ENCODE peak calls at places on chromosomes 4 and X, in six cellular contexts. O, L, W, F, S and H are unnamed samples.

GRCh38 chr4:181650033-181650825 is 593.0 kb upstream of the TENM3 start:
- DNase-seq in O (no peak), L (no peak), W (no peak), F (no peak), S (no peak), H (no peak)

GRCh38 chr4:94880976-94881375 is 123.2 kb downstream of the BMPR1B start:
- DNase-seq in O (no peak), L (no peak), W (no peak), F (no peak), S (no peak), H (no peak)

GRCh38 chrX:44570524-44570923 is 27.9 kb upstream of the FUNDC1 start:
- DNase-seq in O (no peak), L (no peak), W (peak), F (no peak), S (no peak), H (no peak)

GRCh38 chr4:47913858-47914218 is 545 bp downstream of the NFXL1 start:
- DNase-seq in O (no peak), L (peak), W (peak), F (peak), S (peak), H (peak)

GRCh38 chr4:186037692-186038658 is 31.0 kb upstream of the TLR3 start:
- DNase-seq in O (peak), L (peak), W (peak), F (peak), S (no peak), H (no peak)

GRCh38 chrX:13131511-13132137 is 87.2 kb upstream of the FAM9C start:
- DNase-seq in O (no peak), L (no peak), W (peak), F (peak), S (peak), H (no peak)

GRCh38 chr4:46844325-46844917 is 64.6 kb downstream of the COX7B2 start:
- DNase-seq in O (no peak), L (peak), W (peak), F (peak), S (no peak), H (no peak)

GRCh38 chr4:149409186-149410056 is 406.2 kb downstream of the IQCM start:
- DNase-seq in O (peak), L (peak), W (peak), F (no peak), S (no peak), H (no peak)

GRCh38 chr4:121370729-121371325 is 10.0 kb downstream of the QRFPR start:
- DNase-seq in O (no peak), L (no peak), W (peak), F (peak), S (no peak), H (no peak)

GRCh38 chr4:128823025-128823661 is 13.6 kb downstream of the JADE1 start:
- DNase-seq in O (peak), L (peak), W (peak), F (no peak), S (no peak), H (no peak)

GRCh38 chr4:112523008-112523440 is 7.0 kb upstream of the NEUROG2 start:
- DNase-seq in O (no peak), L (no peak), W (peak), F (peak), S (no peak), H (no peak)

GRCh38 chrX:111719426-111720210 is 38.6 kb downstream of the ALG13 start:
- DNase-seq in O (no peak), L (no peak), W (no peak), F (no peak), S (no peak), H (no peak)

GRCh38 chr4:188971125-188971524 is 831.9 kb downstream of the TRIML1 start:
- DNase-seq in O (no peak), L (no peak), W (peak), F (no peak), S (no peak), H (no peak)

GRCh38 chrX:131792789-131793462 is 230.2 kb upstream of the STK26 start:
- DNase-seq in O (no peak), L (peak), W (peak), F (peak), S (no peak), H (no peak)

GRCh38 chrX:65607070-65607742 is 60.2 kb upstream of the MSN start:
- DNase-seq in O (no peak), L (no peak), W (peak), F (peak), S (no peak), H (peak)

GRCh38 chr4:10035130-10035529 is 13.8 kb upstream of the SLC2A9 start:
- DNase-seq in O (no peak), L (no peak), W (no peak), F (no peak), S (no peak), H (no peak)

GRCh38 chr4:152920768-152921167 is 15.4 kb upstream of the FHDC1 start:
- DNase-seq in O (no peak), L (no peak), W (peak), F (no peak), S (no peak), H (no peak)

GRCh38 chrX:101659601-101660063 is at the start of gene ARMCX2:
- DNase-seq in O (no peak), L (no peak), W (no peak), F (peak), S (peak), H (no peak)

GRCh38 chr4:33482773-33483172 is 2761.5 kb downstream of the ARAP2 start:
- DNase-seq in O (no peak), L (no peak), W (no peak), F (no peak), S (no peak), H (no peak)

GRCh38 chr4:143433231-143433630 is 80.3 kb upstream of the SMARCA5 start:
- DNase-seq in O (no peak), L (no peak), W (no peak), F (no peak), S (no peak), H (no peak)

GRCh38 chr4:128536746-128537145 is 249.1 kb upstream of the PGRMC2 start:
- DNase-seq in O (no peak), L (no peak), W (no peak), F (no peak), S (no peak), H (no peak)

GRCh38 chrX:88425739-88426138 is 321.3 kb upstream of the CPXCR1 start:
- DNase-seq in O (no peak), L (no peak), W (no peak), F (no peak), S (no peak), H (no peak)

GRCh38 chr4:184769285-184769825 is 35.5 kb upstream of the CENPU start:
- DNase-seq in O (no peak), L (no peak), W (no peak), F (no peak), S (no peak), H (no peak)

GRCh38 chr4:7821245-7822165 is 118.2 kb downstream of the AFAP1 start:
- DNase-seq in O (no peak), L (no peak), W (no peak), F (no peak), S (no peak), H (no peak)

GRCh38 chr4:188822698-188823097 is 683.5 kb downstream of the TRIML1 start:
- DNase-seq in O (no peak), L (peak), W (peak), F (no peak), S (no peak), H (no peak)

GRCh38 chr4:108240356-108240755 is 71.6 kb upstream of the LEF1 start:
- DNase-seq in O (no peak), L (no peak), W (peak), F (no peak), S (no peak), H (no peak)

GRCh38 chr4:89026542-89026941 is 30.4 kb downstream of the FAM13A start:
- DNase-seq in O (no peak), L (no peak), W (no peak), F (no peak), S (no peak), H (no peak)

GRCh38 chr4:139144161-139144859 is 32.7 kb downstream of the ELF2 start:
- DNase-seq in O (no peak), L (no peak), W (peak), F (no peak), S (peak), H (no peak)

GRCh38 chr4:156971623-156972369 is at the start of gene PDGFC:
- DNase-seq in O (no peak), L (peak), W (peak), F (no peak), S (peak), H (peak)

GRCh38 chrX:32673193-32673592 is 538.2 kb downstream of the DMD start:
- DNase-seq in O (no peak), L (no peak), W (no peak), F (peak), S (no peak), H (no peak)

GRCh38 chr4:136306361-136306760 is 1225.9 kb downstream of the PCDH18 start:
- DNase-seq in O (no peak), L (no peak), W (no peak), F (no peak), S (no peak), H (no peak)

GRCh38 chrX:22686138-22686541 is 313.6 kb upstream of the DDX53 start:
- DNase-seq in O (no peak), L (no peak), W (no peak), F (no peak), S (no peak), H (peak)

GRCh38 chr4:25484243-25484721 is 107.2 kb downstream of the ANAPC4 start:
- DNase-seq in O (no peak), L (no peak), W (peak), F (no peak), S (no peak), H (no peak)

GRCh38 chr4:11691236-11691635 is 262.5 kb upstream of the HS3ST1 start:
- DNase-seq in O (no peak), L (no peak), W (no peak), F (no peak), S (no peak), H (no peak)

GRCh38 chr4:11693693-11694092 is 265.0 kb upstream of the HS3ST1 start:
- DNase-seq in O (no peak), L (no peak), W (no peak), F (no peak), S (no peak), H (no peak)

GRCh38 chr4:11685481-11685880 is 256.8 kb upstream of the HS3ST1 start:
- DNase-seq in O (no peak), L (no peak), W (no peak), F (no peak), S (no peak), H (no peak)

GRCh38 chr4:11687727-11688126 is 259.0 kb upstream of the HS3ST1 start:
- DNase-seq in O (no peak), L (no peak), W (no peak), F (no peak), S (no peak), H (no peak)
- TF ChIP-seq CTCF in O (no peak), L (no peak), W (no peak), F (no peak), S (no peak), H (no peak)

GRCh38 chr4:53656421-53656981 is 65.2 kb upstream of the LNX1 start:
- DNase-seq in O (peak), L (no peak), W (no peak), F (no peak), S (no peak), H (no peak)
- TF ChIP-seq CTCF in O (peak), L (no peak), W (peak), F (no peak), S (peak), H (peak)

GRCh38 chrX:39016551-39016950 is 215.3 kb downstream of the MID1IP1 start:
- DNase-seq in O (no peak), L (no peak), W (no peak), F (no peak), S (no peak), H (no peak)

GRCh38 chrX:39018526-39018925 is 217.3 kb downstream of the MID1IP1 start:
- DNase-seq in O (no peak), L (no peak), W (no peak), F (no peak), S (no peak), H (no peak)

GRCh38 chrX:39017716-39018115 is 216.5 kb downstream of the MID1IP1 start:
- DNase-seq in O (no peak), L (no peak), W (no peak), F (no peak), S (no peak), H (no peak)

GRCh38 chrX:39020051-39020669 is 218.9 kb downstream of the MID1IP1 start:
- DNase-seq in O (no peak), L (no peak), W (no peak), F (no peak), S (peak), H (no peak)

DNA sequence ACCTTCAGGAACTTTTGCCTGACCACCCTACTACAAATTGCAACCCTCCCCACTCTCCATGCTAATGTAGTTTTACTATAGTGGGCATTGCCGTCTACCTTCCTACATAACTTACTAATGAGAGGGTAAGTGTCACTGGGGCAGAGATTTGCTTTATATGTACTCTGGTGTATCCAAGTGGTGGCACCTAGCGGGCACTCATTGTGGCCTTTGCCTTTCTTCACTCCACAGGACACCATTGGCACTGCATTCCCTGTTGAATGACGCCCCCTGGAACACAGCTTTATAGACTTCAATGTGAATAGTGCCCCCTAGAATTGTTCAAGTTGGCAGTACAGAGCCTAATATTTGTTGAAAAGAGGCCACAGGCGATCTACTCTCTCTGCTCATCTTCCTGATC is 215.8 kb downstream of the MID1IP1 start:
- DNase-seq in O (no peak), L (no peak), W (no peak), F (no peak), S (no peak), H (no peak)
- TF ChIP-seq CTCF in O (no peak), L (no peak), W (no peak), F (no peak), S (no peak), H (no peak)

GRCh38 chr4:55444822-55445221 is 49.1 kb downstream of the TMEM165 start:
- DNase-seq in O (no peak), L (no peak), W (no peak), F (peak), S (no peak), H (no peak)
- TF ChIP-seq CTCF in O (peak), L (peak), W (peak), F (peak), S (no peak), H (peak)

DNA sequence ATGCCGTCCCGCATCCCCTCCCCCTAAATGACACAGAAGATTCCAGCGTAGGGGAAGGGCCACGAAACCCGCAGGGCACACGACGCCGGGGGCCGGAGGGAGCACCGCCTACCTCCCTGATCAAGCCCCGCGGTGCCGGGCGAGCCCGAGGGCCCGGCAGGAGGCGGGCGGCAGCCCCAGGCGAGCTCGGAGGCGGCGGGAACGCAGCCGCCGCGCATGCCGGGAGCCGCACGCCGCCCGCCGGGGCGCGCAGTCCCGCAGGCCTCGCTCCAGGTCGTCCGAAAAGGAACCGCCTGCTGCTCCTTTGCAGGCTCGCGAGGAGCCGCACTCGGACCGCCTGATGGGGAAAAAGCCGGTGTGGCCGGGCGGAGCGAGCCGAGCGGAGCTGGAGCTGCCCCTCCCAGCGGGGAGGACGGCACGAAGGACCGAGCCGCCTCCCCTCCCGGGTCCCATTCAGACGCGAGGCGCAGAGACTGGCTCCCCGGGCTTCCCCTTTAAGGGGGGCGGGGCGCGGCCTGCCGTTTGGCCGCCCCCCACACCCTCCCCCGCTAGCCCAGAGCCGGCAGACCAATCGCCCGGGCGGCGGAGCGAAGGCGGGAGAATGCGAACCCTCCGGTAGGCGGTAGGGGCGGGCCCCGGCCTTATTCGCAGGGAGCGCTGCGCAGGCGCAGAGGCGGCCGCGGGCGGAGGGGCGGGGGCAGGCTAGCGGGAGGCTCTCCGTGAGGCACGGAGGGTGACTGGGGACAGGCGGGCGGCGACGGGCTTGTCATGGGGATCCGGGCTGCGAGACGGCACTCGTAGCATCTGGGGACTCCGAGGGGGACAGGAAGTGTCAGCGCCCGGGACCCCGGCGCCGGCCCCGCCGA is 561 bp upstream of the ING2 start:
- DNase-seq in O (peak), L (peak), W (peak), F (peak), S (peak), H (peak)
- TF ChIP-seq CTCF in O (peak), L (peak), W (no peak), F (no peak), S (peak), H (peak)